ENCODE peak calls at places on chromosomes 7 and 10, in six cellular contexts. One of them, this sample, is unnamed.

GRCh38 chr10:67978749-67979148 is 94.3 kb downstream of the SIRT1 start:
- DNase-seq in gastrocnemius medialis: no peak
- DNase-seq in brain microvascular endothelial cell: no peak
- DNase-seq in GM12878: no peak
- DNase-seq in PC-9: no peak
- DNase-seq in neuronal stem cell: no peak
- DNase-seq in this sample: no peak

GRCh38 chr7:595621-596010 is 76.0 kb upstream of the PDGFA start:
- DNase-seq in gastrocnemius medialis: no peak
- DNase-seq in brain microvascular endothelial cell: no peak
- DNase-seq in GM12878: no peak
- DNase-seq in PC-9: no peak
- DNase-seq in neuronal stem cell: no peak
- DNase-seq in this sample: no peak

GRCh38 chr10:15419279-15419874 is 48.3 kb upstream of the FAM171A1 start:
- DNase-seq in gastrocnemius medialis: no peak
- DNase-seq in brain microvascular endothelial cell: peak; percentile 47
- DNase-seq in GM12878: no peak
- DNase-seq in PC-9: no peak
- DNase-seq in neuronal stem cell: peak; percentile 30
- DNase-seq in this sample: no peak

GRCh38 chr10:114471906-114472873 is 67.9 kb upstream of the AFAP1L2 start:
- DNase-seq in gastrocnemius medialis: peak; percentile 13
- DNase-seq in brain microvascular endothelial cell: no peak
- DNase-seq in GM12878: no peak
- DNase-seq in PC-9: no peak
- DNase-seq in neuronal stem cell: no peak
- DNase-seq in this sample: no peak

GRCh38 chr7:158973440-158973839 is 117.1 kb downstream of the DYNC2I1 start:
- DNase-seq in gastrocnemius medialis: no peak
- DNase-seq in brain microvascular endothelial cell: no peak
- DNase-seq in GM12878: peak; percentile 3
- DNase-seq in PC-9: no peak
- DNase-seq in neuronal stem cell: no peak
- DNase-seq in this sample: no peak

GRCh38 chr10:11163990-11164805 is 146.5 kb downstream of the CELF2 start:
- DNase-seq in gastrocnemius medialis: no peak
- DNase-seq in brain microvascular endothelial cell: no peak
- DNase-seq in GM12878: no peak
- DNase-seq in PC-9: no peak
- DNase-seq in neuronal stem cell: peak; percentile 63
- DNase-seq in this sample: no peak

GRCh38 chr7:66912195-66912594 is 8.8 kb upstream of the TMEM248 start:
- DNase-seq in gastrocnemius medialis: no peak
- DNase-seq in brain microvascular endothelial cell: no peak
- DNase-seq in GM12878: no peak
- DNase-seq in PC-9: no peak
- DNase-seq in neuronal stem cell: no peak
- DNase-seq in this sample: no peak

GRCh38 chr7:149598721-149599308 is 101.2 kb upstream of the ZNF746 start:
- DNase-seq in gastrocnemius medialis: no peak
- DNase-seq in brain microvascular endothelial cell: peak; percentile 31
- DNase-seq in GM12878: no peak
- DNase-seq in PC-9: peak; percentile 63
- DNase-seq in neuronal stem cell: no peak
- DNase-seq in this sample: no peak

GRCh38 chr7:43559939-43560335 is 23.0 kb upstream of the STK17A start:
- DNase-seq in gastrocnemius medialis: no peak
- DNase-seq in brain microvascular endothelial cell: no peak
- DNase-seq in GM12878: no peak
- DNase-seq in PC-9: no peak
- DNase-seq in neuronal stem cell: no peak
- DNase-seq in this sample: no peak

GRCh38 chr10:588246-589165 is 101.0 kb downstream of the DIP2C start:
- DNase-seq in gastrocnemius medialis: peak; percentile 33
- DNase-seq in brain microvascular endothelial cell: peak; percentile 63
- DNase-seq in GM12878: no peak
- DNase-seq in PC-9: peak; percentile 14
- DNase-seq in neuronal stem cell: no peak
- DNase-seq in this sample: no peak

GRCh38 chr10:131242007-131242406 is 69.5 kb downstream of the TCERG1L start:
- DNase-seq in gastrocnemius medialis: no peak
- DNase-seq in brain microvascular endothelial cell: no peak
- DNase-seq in GM12878: no peak
- DNase-seq in PC-9: no peak
- DNase-seq in neuronal stem cell: peak; percentile 27
- DNase-seq in this sample: no peak

GRCh38 chr10:100993986-100994708 is 5.5 kb upstream of the LZTS2 start:
- DNase-seq in gastrocnemius medialis: no peak
- DNase-seq in brain microvascular endothelial cell: peak; percentile 29
- DNase-seq in GM12878: no peak
- DNase-seq in PC-9: no peak
- DNase-seq in neuronal stem cell: no peak
- DNase-seq in this sample: peak; percentile 27

GRCh38 chr7:14340415-14341079 is 351.1 kb upstream of the ETV1 start:
- DNase-seq in gastrocnemius medialis: no peak
- DNase-seq in brain microvascular endothelial cell: no peak
- DNase-seq in GM12878: no peak
- DNase-seq in PC-9: no peak
- DNase-seq in neuronal stem cell: no peak
- DNase-seq in this sample: no peak

GRCh38 chr10:84924131-84924530 is 595.7 kb downstream of the CCSER2 start:
- DNase-seq in gastrocnemius medialis: no peak
- DNase-seq in brain microvascular endothelial cell: no peak
- DNase-seq in GM12878: no peak
- DNase-seq in PC-9: no peak
- DNase-seq in neuronal stem cell: no peak
- DNase-seq in this sample: no peak

GRCh38 chr10:125523347-125523746 is 159.6 kb downstream of the TEX36 start:
- DNase-seq in gastrocnemius medialis: no peak
- DNase-seq in brain microvascular endothelial cell: no peak
- DNase-seq in GM12878: no peak
- DNase-seq in PC-9: no peak
- DNase-seq in neuronal stem cell: no peak
- DNase-seq in this sample: no peak

GRCh38 chr7:137169282-137169698 is 174.2 kb downstream of the PTN start:
- DNase-seq in gastrocnemius medialis: peak; percentile 3
- DNase-seq in brain microvascular endothelial cell: peak; percentile 74
- DNase-seq in GM12878: no peak
- DNase-seq in PC-9: peak; percentile 32
- DNase-seq in neuronal stem cell: peak; percentile 71
- DNase-seq in this sample: peak; percentile 42

GRCh38 chr7:45391618-45392451 is 182.3 kb upstream of the ADCY1 start:
- DNase-seq in gastrocnemius medialis: no peak
- DNase-seq in brain microvascular endothelial cell: no peak
- DNase-seq in GM12878: no peak
- DNase-seq in PC-9: no peak
- DNase-seq in neuronal stem cell: no peak
- DNase-seq in this sample: no peak

GRCh38 chr10:52637592-52637991 is 135.0 kb downstream of the MBL2 start:
- DNase-seq in gastrocnemius medialis: no peak
- DNase-seq in brain microvascular endothelial cell: no peak
- DNase-seq in GM12878: no peak
- DNase-seq in PC-9: no peak
- DNase-seq in neuronal stem cell: no peak
- DNase-seq in this sample: no peak

GRCh38 chr7:34672430-34672829 is 14.4 kb downstream of the NPSR1 start:
- DNase-seq in gastrocnemius medialis: no peak
- DNase-seq in brain microvascular endothelial cell: no peak
- DNase-seq in GM12878: no peak
- DNase-seq in PC-9: no peak
- DNase-seq in neuronal stem cell: no peak
- DNase-seq in this sample: no peak

GRCh38 chr7:107034553-107034952 is 10.0 kb upstream of the PRKAR2B start:
- DNase-seq in gastrocnemius medialis: no peak
- DNase-seq in brain microvascular endothelial cell: no peak
- DNase-seq in GM12878: no peak
- DNase-seq in PC-9: no peak
- DNase-seq in neuronal stem cell: no peak
- DNase-seq in this sample: no peak

GRCh38 chr10:71371750-71372166 is 25.0 kb upstream of the CDH23 start:
- DNase-seq in gastrocnemius medialis: no peak
- DNase-seq in brain microvascular endothelial cell: no peak
- DNase-seq in GM12878: peak; percentile 56
- DNase-seq in PC-9: no peak
- DNase-seq in neuronal stem cell: no peak
- DNase-seq in this sample: no peak

GRCh38 chr7:101612885-101613490 is 16.1 kb downstream of the MYL10 start:
- DNase-seq in gastrocnemius medialis: no peak
- DNase-seq in brain microvascular endothelial cell: no peak
- DNase-seq in GM12878: no peak
- DNase-seq in PC-9: no peak
- DNase-seq in neuronal stem cell: no peak
- DNase-seq in this sample: no peak

GRCh38 chr10:24723788-24724380 is at the start of gene ARHGAP21:
- DNase-seq in gastrocnemius medialis: peak; percentile 63
- DNase-seq in brain microvascular endothelial cell: peak; percentile 65
- DNase-seq in GM12878: no peak
- DNase-seq in PC-9: peak; percentile 67
- DNase-seq in neuronal stem cell: peak; percentile 55
- DNase-seq in this sample: peak; percentile 82

GRCh38 chr7:151695856-151696555 is 176.3 kb upstream of the RHEB start:
- DNase-seq in gastrocnemius medialis: no peak
- DNase-seq in brain microvascular endothelial cell: no peak
- DNase-seq in GM12878: no peak
- DNase-seq in PC-9: no peak
- DNase-seq in neuronal stem cell: no peak
- DNase-seq in this sample: no peak

GRCh38 chr10:3720228-3721019 is 64.6 kb downstream of the KLF6 start:
- DNase-seq in gastrocnemius medialis: peak; percentile 84
- DNase-seq in brain microvascular endothelial cell: peak; percentile 77
- DNase-seq in GM12878: no peak
- DNase-seq in PC-9: no peak
- DNase-seq in neuronal stem cell: no peak
- DNase-seq in this sample: no peak

GRCh38 chr10:30701471-30702173 is 72.1 kb upstream of the LYZL2 start:
- DNase-seq in gastrocnemius medialis: no peak
- DNase-seq in brain microvascular endothelial cell: peak; percentile 85
- DNase-seq in GM12878: peak; percentile 87
- DNase-seq in PC-9: peak; percentile 34
- DNase-seq in neuronal stem cell: no peak
- DNase-seq in this sample: no peak

GRCh38 chr7:50743893-50744292 is 38.8 kb downstream of the GRB10 start:
- DNase-seq in gastrocnemius medialis: no peak
- DNase-seq in brain microvascular endothelial cell: no peak
- DNase-seq in GM12878: no peak
- DNase-seq in PC-9: no peak
- DNase-seq in neuronal stem cell: no peak
- DNase-seq in this sample: no peak

GRCh38 chr10:114301177-114301576 is 62.1 kb downstream of the VWA2 start:
- DNase-seq in gastrocnemius medialis: no peak
- DNase-seq in brain microvascular endothelial cell: no peak
- DNase-seq in GM12878: no peak
- DNase-seq in PC-9: peak; percentile 57
- DNase-seq in neuronal stem cell: no peak
- DNase-seq in this sample: no peak

GRCh38 chr7:71239517-71239916 is 107.6 kb downstream of the GALNT17 start:
- DNase-seq in gastrocnemius medialis: peak; percentile 49
- DNase-seq in brain microvascular endothelial cell: no peak
- DNase-seq in GM12878: no peak
- DNase-seq in PC-9: no peak
- DNase-seq in neuronal stem cell: no peak
- DNase-seq in this sample: no peak

GRCh38 chr7:91603707-91604106 is 276.8 kb downstream of the MTERF1 start:
- DNase-seq in gastrocnemius medialis: no peak
- DNase-seq in brain microvascular endothelial cell: no peak
- DNase-seq in GM12878: no peak
- DNase-seq in PC-9: no peak
- DNase-seq in neuronal stem cell: no peak
- DNase-seq in this sample: no peak

GRCh38 chr7:29606830-29607229 is 43.2 kb downstream of the PRR15 start:
- DNase-seq in gastrocnemius medialis: no peak
- DNase-seq in brain microvascular endothelial cell: no peak
- DNase-seq in GM12878: no peak
- DNase-seq in PC-9: no peak
- DNase-seq in neuronal stem cell: no peak
- DNase-seq in this sample: no peak
- H3K27ac ChIP-seq in gastrocnemius medialis: no peak overlapping the region
- H3K27ac ChIP-seq in brain microvascular endothelial cell: peak overlapping the region; percentile 16
- H3K27ac ChIP-seq in GM12878: no peak overlapping the region
- H3K27ac ChIP-seq in PC-9: peak overlapping the region; percentile 78
- H3K27ac ChIP-seq in neuronal stem cell: no peak overlapping the region
- H3K27ac ChIP-seq in this sample: no peak overlapping the region

DNA sequence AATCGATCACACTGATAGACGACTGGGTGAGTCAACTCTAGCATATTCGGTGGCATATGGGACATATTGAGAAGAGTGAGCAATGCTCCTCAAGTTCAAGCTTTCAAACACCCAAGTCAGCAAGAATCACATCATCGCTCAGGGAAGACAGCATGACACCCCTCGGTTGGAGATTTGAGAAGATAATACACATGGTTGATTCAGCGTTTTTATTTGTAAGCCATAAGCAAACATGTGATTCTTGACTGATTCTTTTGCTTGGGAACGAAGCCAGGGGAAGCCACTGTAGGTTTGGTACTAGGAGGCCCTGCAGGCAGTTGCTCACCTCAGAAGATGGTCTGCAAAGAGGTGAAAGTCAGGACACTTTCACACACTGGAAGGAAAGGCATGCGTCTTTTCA is 12.6 kb downstream of the UCMA start:
- DNase-seq in gastrocnemius medialis: no peak
- DNase-seq in brain microvascular endothelial cell: no peak
- DNase-seq in GM12878: no peak
- DNase-seq in PC-9: no peak
- DNase-seq in neuronal stem cell: no peak
- DNase-seq in this sample: no peak
- H3K27ac ChIP-seq in gastrocnemius medialis: no peak overlapping the region
- H3K27ac ChIP-seq in brain microvascular endothelial cell: no peak overlapping the region
- H3K27ac ChIP-seq in GM12878: no peak overlapping the region
- H3K27ac ChIP-seq in PC-9: no peak overlapping the region
- H3K27ac ChIP-seq in neuronal stem cell: no peak overlapping the region
- H3K27ac ChIP-seq in this sample: no peak overlapping the region

DNA sequence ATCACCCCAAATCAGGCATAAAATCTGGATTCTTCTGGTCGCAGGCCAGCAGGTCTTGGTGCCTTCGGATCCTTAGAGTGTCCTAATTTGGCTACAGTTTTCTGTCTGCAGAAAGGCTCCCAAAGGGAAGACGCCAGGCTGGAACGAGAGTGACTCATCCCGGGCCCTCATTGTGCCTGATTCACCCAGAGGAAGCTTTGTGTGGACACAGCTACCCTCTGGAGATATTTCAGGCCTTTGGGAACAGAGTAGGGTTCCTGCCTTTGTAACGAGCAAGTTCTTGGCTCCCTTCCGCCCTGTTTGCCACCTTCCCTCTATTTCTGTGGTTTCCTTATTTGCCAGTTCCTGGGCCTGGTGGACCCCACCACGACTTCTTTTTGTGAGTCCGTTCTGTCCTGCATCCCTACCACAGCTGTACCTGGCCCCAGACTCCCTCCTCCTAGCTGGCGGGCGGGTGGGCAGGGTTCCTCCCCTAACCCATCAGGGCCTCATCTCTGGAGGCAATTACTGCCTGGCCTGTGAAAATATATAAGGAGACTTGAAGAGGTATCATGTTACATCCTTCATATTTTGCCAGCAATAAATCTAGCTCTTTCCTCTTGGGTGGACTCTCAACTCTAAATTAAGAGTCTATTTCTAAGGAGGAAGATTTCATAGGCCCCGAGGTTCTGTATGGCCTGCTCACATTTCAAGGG is 219.1 kb upstream of the ZNF32 start:
- DNase-seq in gastrocnemius medialis: no peak
- DNase-seq in brain microvascular endothelial cell: peak; percentile 74
- DNase-seq in GM12878: no peak
- DNase-seq in PC-9: peak; percentile 39
- DNase-seq in neuronal stem cell: no peak
- DNase-seq in this sample: no peak
- H3K27ac ChIP-seq in gastrocnemius medialis: peak overlapping the region; percentile 52
- H3K27ac ChIP-seq in brain microvascular endothelial cell: peak overlapping the region; percentile 43
- H3K27ac ChIP-seq in GM12878: no peak overlapping the region
- H3K27ac ChIP-seq in PC-9: no peak overlapping the region
- H3K27ac ChIP-seq in neuronal stem cell: no peak overlapping the region
- H3K27ac ChIP-seq in this sample: no peak overlapping the region

GRCh38 chr10:92284112-92284704 is 6.7 kb downstream of the CPEB3 start:
- DNase-seq in gastrocnemius medialis: no peak
- DNase-seq in brain microvascular endothelial cell: peak; percentile 14
- DNase-seq in GM12878: no peak
- DNase-seq in PC-9: no peak
- DNase-seq in neuronal stem cell: no peak
- DNase-seq in this sample: no peak
- H3K27ac ChIP-seq in gastrocnemius medialis: no peak overlapping the region
- H3K27ac ChIP-seq in brain microvascular endothelial cell: peak overlapping the region; percentile 38
- H3K27ac ChIP-seq in GM12878: peak overlapping the region; percentile 45
- H3K27ac ChIP-seq in PC-9: no peak overlapping the region
- H3K27ac ChIP-seq in neuronal stem cell: no peak overlapping the region
- H3K27ac ChIP-seq in this sample: no peak overlapping the region